ENCODE peak calls at places on chromosomes 1 and 21, in four cellular contexts. T, G, N and J are unnamed samples.

GRCh38 chr1:183048087-183049085 is 25.2 kb downstream of the LAMC1 start:
- DNase-seq in T (no peak), N (no peak), G (no peak), J (no peak)

GRCh38 chr1:55490556-55490955 is 275.4 kb upstream of the USP24 start:
- DNase-seq in G (no peak), T (no peak), N (peak), J (no peak)

GRCh38 chr1:7387053-7387861 is 383.8 kb upstream of the VAMP3 start:
- DNase-seq in T (peak), G (no peak), N (no peak), J (peak)

GRCh38 chr1:3304255-3304654 is 150.2 kb upstream of the ARHGEF16 start:
- DNase-seq in G (no peak), N (no peak), T (no peak), J (no peak)

GRCh38 chr1:225476538-225476988 is 48.7 kb upstream of the LBR start:
- DNase-seq in T (no peak), G (no peak), N (peak), J (peak)

GRCh38 chr21:42373908-42374455 is 7.6 kb upstream of the TFF1 start:
- DNase-seq in G (no peak), T (no peak), N (no peak), J (no peak)

GRCh38 chr1:59272507-59272906 is 24.4 kb upstream of the FGGY start:
- DNase-seq in T (no peak), G (no peak), N (peak), J (no peak)

GRCh38 chr1:193104496-193104905 is 713 bp downstream of the GLRX2 start:
- DNase-seq in T (peak), G (peak), N (peak), J (peak)

GRCh38 chr1:87058343-87058649 is 143.9 kb downstream of the HS2ST1 start:
- DNase-seq in T (no peak), N (peak), G (no peak), J (no peak)

GRCh38 chr1:169968174-169968573 is 74.5 kb upstream of the SCYL3 start:
- DNase-seq in G (peak), N (no peak), T (no peak), J (no peak)

GRCh38 chr21:41960386-41960785 is 6.6 kb upstream of the C2CD2 start:
- DNase-seq in G (no peak), T (no peak), N (no peak), J (no peak)

GRCh38 chr1:15803380-15803779 is 4.1 kb downstream of the UQCRHL start:
- DNase-seq in G (peak), N (peak), T (peak), J (peak)

GRCh38 chr21:16891821-16892220 is 621.0 kb upstream of the CXADR start:
- DNase-seq in T (no peak), G (peak), N (peak), J (no peak)

GRCh38 chr1:93817819-93818569 is 61.0 kb downstream of the DNTTIP2 start:
- DNase-seq in T (no peak), N (no peak), G (peak), J (no peak)

GRCh38 chr1:40379785-40380452 is 6.4 kb downstream of the SMAP2 start:
- DNase-seq in G (no peak), N (peak), T (no peak), J (no peak)

GRCh38 chr1:107939256-107939655 is 25.7 kb downstream of the VAV3 start:
- DNase-seq in T (no peak), G (no peak), N (no peak), J (no peak)

GRCh38 chr1:150922519-150922975 is 3.6 kb upstream of the SETDB1 start:
- DNase-seq in G (peak), T (peak), N (peak), J (peak)

GRCh38 chr1:229013981-229014380 is 256.9 kb upstream of the RAB4A start:
- DNase-seq in G (peak), T (no peak), N (no peak), J (no peak)

GRCh38 chr1:21299780-21300395 is 9.6 kb upstream of the ECE1 start:
- DNase-seq in G (no peak), T (no peak), N (no peak), J (no peak)

GRCh38 chr1:199282910-199283309 is 644.1 kb downstream of the PTPRC start:
- DNase-seq in T (no peak), N (peak), G (no peak), J (no peak)

GRCh38 chr1:16904560-16905111 is 8.9 kb downstream of the RNU1-2 start:
- DNase-seq in G (peak), T (peak), N (peak), J (peak)

GRCh38 chr1:13797397-13797796 is 97.4 kb downstream of the PRDM2 start:
- DNase-seq in T (no peak), G (no peak), N (no peak), J (no peak)

DNA sequence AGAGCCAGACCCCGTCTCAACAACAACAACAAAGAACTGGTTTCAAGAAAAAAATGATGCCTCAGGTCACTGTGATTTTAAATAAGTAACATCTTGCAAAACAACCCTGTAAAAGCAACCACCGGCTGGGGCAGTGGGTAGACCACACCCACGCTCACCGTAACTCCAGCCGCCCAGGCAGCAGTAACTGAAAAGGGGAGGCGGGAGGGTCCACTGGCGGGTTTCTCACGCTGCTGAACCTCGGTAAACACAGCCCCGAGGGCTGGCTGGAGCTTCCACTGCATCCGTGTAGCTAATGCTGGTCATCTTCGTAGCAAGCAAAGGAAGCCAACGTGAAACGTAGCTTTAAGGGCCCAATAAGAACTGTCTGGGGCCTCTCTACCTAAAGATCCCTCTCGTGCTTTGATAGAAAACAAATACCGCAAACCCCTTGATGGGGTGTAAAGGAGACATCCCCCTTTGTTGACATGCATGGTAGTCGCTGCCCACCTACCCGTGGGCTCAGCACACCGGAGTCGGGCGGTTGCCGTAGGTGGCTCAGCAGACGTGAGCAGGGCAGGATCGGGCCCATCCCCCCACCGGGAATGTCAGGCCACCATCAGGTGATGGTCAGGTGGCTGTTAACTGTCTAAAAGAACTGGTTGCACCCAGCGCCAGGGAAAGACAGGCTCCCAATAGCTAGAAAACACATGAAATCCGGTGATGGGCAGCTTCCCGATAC is 4.2 kb downstream of the C1orf159 start:
- DNase-seq in T (no peak), G (no peak), N (no peak), J (no peak)
- H3K56ac ChIP-seq in T (no peak), G (no peak), N (no peak), J (no peak)

GRCh38 chr1:241531195-241532172 is 694 bp upstream of the KMO start:
- DNase-seq in G (peak), N (peak), T (no peak), J (no peak)

GRCh38 chr1:241536383-241536782 is 4.2 kb downstream of the KMO start:
- DNase-seq in G (no peak), N (peak), T (no peak), J (no peak)

GRCh38 chr1:241532864-241533263 is 686 bp downstream of the KMO start:
- DNase-seq in T (no peak), N (no peak), G (no peak), J (no peak)

GRCh38 chr1:241532173-241532553 is at the start of gene KMO:
- DNase-seq in T (no peak), N (peak), G (no peak), J (no peak)

GRCh38 chr1:241533375-241534115 is 1.4 kb downstream of the KMO start:
- DNase-seq in G (peak), T (no peak), N (no peak), J (no peak)
- H3K56ac ChIP-seq in G (no peak), T (no peak), N (no peak), J (no peak)

DNA sequence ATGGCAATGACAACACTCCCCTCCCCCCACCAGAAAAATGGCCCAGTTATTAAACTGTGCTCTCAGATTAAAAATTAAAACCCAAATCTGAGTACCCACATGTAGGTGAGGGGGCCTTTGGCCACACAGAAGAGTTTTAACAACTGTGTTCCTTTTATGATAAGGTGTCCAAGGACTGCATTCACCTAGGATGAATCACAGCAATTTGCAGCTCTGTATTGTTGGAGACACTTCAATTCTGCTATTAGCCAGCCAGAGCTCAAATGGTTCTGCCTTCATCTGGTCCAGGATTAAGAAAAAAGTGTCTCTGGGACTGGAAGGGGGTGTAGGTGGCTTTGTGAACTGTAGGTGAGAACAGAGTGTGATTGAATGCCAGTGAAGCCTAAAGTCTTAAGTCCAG is 43.3 kb upstream of the DIRAS3 start:
- DNase-seq in T (no peak), N (no peak), G (no peak), J (no peak)
- H3K56ac ChIP-seq in T (no peak), N (no peak), G (no peak), J (no peak)

GRCh38 chr1:104785575-104786187 is 1036.0 kb downstream of the AMY1C start:
- DNase-seq in N (no peak), T (no peak), G (no peak), J (no peak)

GRCh38 chr1:104794035-104794434 is 1044.3 kb downstream of the AMY1C start:
- DNase-seq in N (no peak), T (no peak), G (no peak), J (no peak)

GRCh38 chr1:104795931-104796330 is 1046.2 kb downstream of the AMY1C start:
- DNase-seq in G (no peak), N (no peak), T (no peak), J (no peak)

GRCh38 chr1:104787866-104788510 is 1038.3 kb downstream of the AMY1C start:
- DNase-seq in G (no peak), T (no peak), N (no peak), J (no peak)

DNA sequence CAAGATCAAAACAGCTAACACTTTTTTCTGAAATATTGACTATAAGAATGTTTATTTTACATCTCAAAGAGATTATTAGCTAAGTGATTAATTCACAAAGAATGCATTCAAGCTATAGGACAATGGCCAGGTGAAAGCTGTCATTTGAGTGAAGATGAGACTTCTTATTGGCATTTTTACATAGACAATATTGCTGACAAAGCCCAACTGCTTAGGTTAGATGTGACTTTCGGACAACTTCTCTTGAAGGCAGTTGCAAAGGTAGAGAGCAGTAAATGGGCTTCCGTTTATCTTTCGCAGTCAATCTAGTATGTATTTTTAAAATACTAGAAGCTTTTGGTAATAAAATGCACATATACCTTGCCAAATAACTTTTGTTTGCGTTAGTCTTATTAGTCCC is 1041.3 kb downstream of the AMY1C start:
- DNase-seq in T (no peak), G (no peak), N (no peak), J (no peak)
- H3K56ac ChIP-seq in T (no peak), G (no peak), N (no peak), J (no peak)